ENCODE peak calls at places on chromosome 14, in four cellular contexts. Q, J, T and F are unnamed samples.

GRCh38 chr14:31122098-31122611 is 85.4 kb downstream of the HECTD1 start:
- DNase-seq in J (no peak), Q (no peak), T (no peak), F (no peak)

GRCh38 chr14:99807413-99808132 is 14.4 kb downstream of the EML1 start:
- DNase-seq in Q (no peak), T (no peak), J (no peak), F (no peak)

GRCh38 chr14:62711351-62712023 is 333.8 kb downstream of the KCNH5 start:
- DNase-seq in Q (no peak), J (no peak), T (no peak), F (no peak)

GRCh38 chr14:81337073-81337472 is 63.1 kb downstream of the STON2 start:
- DNase-seq in T (no peak), Q (no peak), J (no peak), F (no peak)

GRCh38 chr14:87131879-87132278 is 861.1 kb downstream of the GALC start:
- DNase-seq in J (no peak), Q (no peak), T (no peak), F (no peak)

GRCh38 chr14:38257500-38257899 is 1.6 kb upstream of the CLEC14A start:
- DNase-seq in Q (no peak), T (no peak), J (no peak), F (no peak)

GRCh38 chr14:95058491-95058890 is 98.8 kb downstream of the DICER1 start:
- DNase-seq in T (no peak), J (no peak), Q (no peak), F (no peak)

GRCh38 chr14:100644383-100644782 is 57.2 kb upstream of the BEGAIN start:
- DNase-seq in J (no peak), Q (no peak), T (no peak), F (no peak)

GRCh38 chr14:70707138-70708038 is 65.7 kb downstream of the TTC9 start:
- DNase-seq in J (peak), T (no peak), Q (no peak), F (peak)

GRCh38 chr14:65419593-65420252 is 7.2 kb downstream of the FUT8 start:
- DNase-seq in T (no peak), J (no peak), Q (no peak), F (no peak)

GRCh38 chr14:105974902-105975301 is 448.5 kb downstream of the TMEM121 start:
- DNase-seq in Q (peak), J (peak), T (peak), F (peak)

GRCh38 chr14:85675957-85676356 is 146.0 kb downstream of the FLRT2 start:
- DNase-seq in Q (no peak), J (no peak), T (no peak), F (no peak)

GRCh38 chr14:71181215-71182003 is 274.1 kb downstream of the PCNX1 start:
- DNase-seq in J (no peak), T (no peak), Q (no peak), F (no peak)

GRCh38 chr14:90387201-90387600 is 9.6 kb upstream of the CALM1 start:
- DNase-seq in Q (no peak), J (no peak), T (no peak), F (no peak)

GRCh38 chr14:100147691-100148464 is 11.6 kb downstream of the DEGS2 start:
- DNase-seq in J (no peak), Q (no peak), T (no peak), F (no peak)

GRCh38 chr14:100115726-100116125 is 43.7 kb downstream of the DEGS2 start:
- DNase-seq in Q (no peak), T (no peak), J (no peak), F (no peak)

GRCh38 chr14:51726166-51726899 is 74.6 kb downstream of the FRMD6 start:
- DNase-seq in T (no peak), Q (no peak), J (no peak), F (no peak)

GRCh38 chr14:60093088-60093487 is 1.4 kb downstream of the PCNX4 start:
- DNase-seq in Q (no peak), T (no peak), J (no peak), F (no peak)

GRCh38 chr14:23186913-23187654 is 3.6 kb upstream of the SLC7A8 start:
- DNase-seq in T (peak), Q (peak), J (peak), F (peak)

GRCh38 chr14:35374273-35374681 is 30.3 kb downstream of the NFKBIA start:
- DNase-seq in J (peak), T (no peak), Q (no peak), F (peak)

GRCh38 chr14:95106966-95107365 is 50.4 kb downstream of the DICER1 start:
- DNase-seq in T (no peak), Q (no peak), J (no peak), F (no peak)

GRCh38 chr14:23137221-23138172 is 18.4 kb upstream of the CEBPE start:
- DNase-seq in Q (no peak), T (no peak), J (no peak), F (no peak)

GRCh38 chr14:20712900-20713299 is 24.3 kb downstream of the ANG start:
- DNase-seq in Q (no peak), J (no peak), T (no peak), F (no peak)

GRCh38 chr14:60179296-60179924 is 14.2 kb upstream of the DHRS7 start:
- DNase-seq in J (no peak), T (no peak), Q (no peak), F (no peak)

GRCh38 chr14:91170504-91171121 is 56.7 kb downstream of the DGLUCY start:
- DNase-seq in J (no peak), T (no peak), Q (no peak), F (no peak)

GRCh38 chr14:61101803-61102548 is 120.9 kb downstream of the SLC38A6 start:
- DNase-seq in J (no peak), Q (no peak), T (peak), F (no peak)

GRCh38 chr14:39033371-39033770 is 69.7 kb downstream of the SEC23A start:
- DNase-seq in T (no peak), Q (no peak), J (no peak), F (no peak)

GRCh38 chr14:23153891-23154796 is 29.3 kb downstream of the SLC7A8 start:
- DNase-seq in J (peak), Q (peak), T (peak), F (no peak)

DNA sequence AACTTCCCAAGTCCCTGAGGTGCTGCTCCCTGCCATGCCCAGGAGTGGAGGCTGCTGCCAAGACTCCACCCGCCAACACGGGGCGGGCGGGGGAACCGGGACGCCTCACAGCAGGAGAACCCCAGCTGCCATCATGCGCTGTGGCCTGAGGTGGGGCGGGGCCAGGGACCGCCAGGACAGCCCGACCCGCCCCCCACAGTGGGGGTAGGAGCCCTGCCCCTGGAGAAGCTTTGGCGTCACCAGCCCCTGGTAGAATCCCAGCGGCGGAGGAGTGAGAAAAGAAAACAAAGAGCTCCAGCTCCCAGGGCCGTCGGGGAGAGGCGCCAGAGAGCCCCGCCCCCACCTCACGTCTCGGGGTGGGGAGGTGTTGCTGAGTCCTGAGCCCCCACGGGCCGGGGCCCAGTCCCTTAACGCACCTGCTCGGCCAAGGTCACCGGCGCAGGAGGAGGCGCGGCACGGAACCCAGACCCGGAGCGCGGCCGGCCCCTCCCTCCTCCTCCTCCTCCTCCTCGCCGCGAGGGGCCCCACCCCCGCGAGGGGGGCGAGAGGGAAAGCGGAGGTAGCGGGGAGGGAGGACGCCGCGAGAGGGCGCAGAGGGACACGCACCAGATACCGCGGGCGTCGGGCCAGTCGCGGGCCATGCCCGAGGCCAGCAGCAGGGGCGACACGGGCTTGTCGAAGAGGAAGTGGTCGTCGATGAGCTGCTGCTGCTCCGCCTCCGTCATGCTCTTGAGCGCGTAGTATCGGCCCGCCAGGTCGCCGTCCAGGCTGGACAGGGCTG is 1.8 kb downstream of the CKB start:
- DNase-seq in Q (peak), T (peak), J (peak), F (no peak)
- TF ChIP-seq FOSL1 in Q (no peak), T (no peak), J (no peak), F (no peak)

GRCh38 chr14:68191567-68192321 is 372.2 kb downstream of the RAD51B start:
- DNase-seq in J (peak), T (no peak), Q (no peak), F (peak)
- TF ChIP-seq FOSL1 in J (peak), T (no peak), Q (no peak), F (no peak)

GRCh38 chr14:102977475-102977874 is 55.0 kb downstream of the AMN start:
- DNase-seq in Q (no peak), J (no peak), T (no peak), F (no peak)

GRCh38 chr14:102979406-102979805 is 56.9 kb downstream of the AMN start:
- DNase-seq in J (no peak), T (no peak), Q (no peak), F (no peak)

GRCh38 chr14:102973706-102974280 is 51.3 kb downstream of the AMN start:
- DNase-seq in T (no peak), J (no peak), Q (no peak), F (no peak)

GRCh38 chr14:102971836-102972606 is 49.6 kb downstream of the AMN start:
- DNase-seq in Q (no peak), T (no peak), J (no peak), F (no peak)

DNA sequence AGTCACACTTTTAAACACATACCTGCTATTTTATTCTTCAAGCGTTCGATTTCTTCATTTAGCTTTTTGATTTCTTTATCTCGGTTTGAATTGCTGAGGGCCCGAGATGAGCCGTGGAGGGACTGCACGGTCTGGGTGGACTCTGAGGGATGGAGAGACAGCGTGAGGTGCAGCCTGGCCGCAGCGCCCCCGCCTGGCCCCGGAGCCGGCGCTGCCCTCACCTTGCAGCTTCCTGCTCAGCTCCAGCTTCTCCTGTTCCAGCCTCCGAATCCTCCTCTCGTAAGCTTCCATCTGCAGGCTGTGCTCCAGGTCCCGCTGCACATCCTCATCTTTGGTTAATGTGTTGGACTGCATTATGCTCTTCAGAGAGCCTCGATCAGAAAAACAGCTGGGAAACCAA is 53.2 kb downstream of the AMN start:
- DNase-seq in J (no peak), T (no peak), Q (peak), F (no peak)
- TF ChIP-seq FOSL1 in J (no peak), T (no peak), Q (no peak), F (no peak)

GRCh38 chr14:33931439-33931838 is 19.4 kb downstream of the EGLN3 start:
- DNase-seq in Q (no peak), T (no peak), J (no peak), F (no peak)

GRCh38 chr14:33925209-33925608 is 25.7 kb downstream of the EGLN3 start:
- DNase-seq in T (no peak), J (no peak), Q (no peak), F (no peak)

GRCh38 chr14:33932033-33932432 is 18.8 kb downstream of the EGLN3 start:
- DNase-seq in T (no peak), Q (no peak), J (no peak), F (no peak)

GRCh38 chr14:33930464-33930863 is 20.4 kb downstream of the EGLN3 start:
- DNase-seq in J (no peak), T (no peak), Q (no peak), F (no peak)

DNA sequence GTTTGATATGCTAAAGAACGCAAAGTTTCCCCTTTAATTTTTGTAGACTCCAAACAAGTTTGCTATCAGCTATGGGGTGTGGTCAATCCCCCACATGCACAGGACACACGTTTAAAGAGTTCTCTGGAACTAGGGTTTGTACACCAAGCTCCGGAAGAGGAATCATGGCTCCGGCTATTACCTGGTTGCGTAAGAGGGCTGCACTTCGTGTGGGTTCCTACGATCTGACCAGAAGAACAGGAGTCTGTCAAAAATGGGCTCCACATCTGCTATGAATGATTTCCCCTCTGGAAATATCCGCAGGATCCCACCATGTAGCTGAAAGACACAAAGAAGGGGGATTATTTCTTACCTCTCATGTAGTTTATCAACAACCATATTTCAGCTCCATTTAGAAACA is 22.0 kb downstream of the EGLN3 start:
- DNase-seq in Q (no peak), J (no peak), T (no peak), F (no peak)
- TF ChIP-seq FOSL1 in Q (no peak), J (no peak), T (no peak), F (no peak)

GRCh38 chr14:93090826-93091583 is 24.7 kb downstream of the ITPK1 start:
- DNase-seq in J (no peak), Q (no peak), T (no peak), F (no peak)
- TF ChIP-seq FOSL1 in J (no peak), Q (no peak), T (no peak), F (no peak)

GRCh38 chr14:77691259-77691658 is 16.6 kb downstream of the ALKBH1 start:
- DNase-seq in T (no peak), Q (no peak), J (no peak), F (no peak)
- TF ChIP-seq FOSL1 in T (no peak), Q (no peak), J (no peak), F (no peak)

GRCh38 chr14:104969741-104970230 is 8.4 kb downstream of the AHNAK2 start:
- DNase-seq in Q (no peak), J (no peak), T (no peak), F (no peak)
- TF ChIP-seq FOSL1 in Q (no peak), J (no peak), T (no peak), F (no peak)

GRCh38 chr14:75280831-75281690 is 2.4 kb downstream of the FOS start:
- DNase-seq in T (no peak), Q (no peak), J (no peak), F (no peak)
- TF ChIP-seq FOSL1 in T (no peak), Q (no peak), J (no peak), F (no peak)

DNA sequence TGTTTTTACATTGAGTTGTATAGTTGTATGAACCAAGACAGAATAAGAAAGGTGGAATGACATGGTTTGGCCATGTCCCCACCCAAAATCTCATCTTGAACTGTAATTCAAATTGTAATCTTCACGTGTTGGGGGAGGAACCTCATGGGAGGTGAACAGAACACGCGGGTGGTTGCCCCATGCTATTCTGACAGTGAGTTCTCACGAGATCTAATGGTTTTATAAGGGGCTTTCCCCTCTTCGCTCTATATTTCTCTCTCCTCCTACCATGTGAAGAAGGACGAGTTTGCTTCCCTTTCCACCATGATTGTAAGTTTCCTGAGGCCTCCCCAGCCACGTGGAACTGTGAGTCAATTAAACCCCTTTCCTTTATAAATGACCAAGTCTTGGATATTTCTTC is 25.3 kb downstream of the DDHD1 start:
- DNase-seq in T (no peak), Q (no peak), J (no peak), F (no peak)
- TF ChIP-seq FOSL1 in T (no peak), Q (no peak), J (no peak), F (no peak)

GRCh38 chr14:49306152-49306751 is 279.9 kb downstream of the RPS29 start:
- DNase-seq in J (peak), T (no peak), Q (peak), F (peak)
- TF ChIP-seq FOSL1 in J (no peak), T (no peak), Q (no peak), F (no peak)